ENCODE peak calls at places on chromosomes 5 and 9, in five cellular contexts. B is kidney glomerular epithelial cell, A is neuronal stem cell, S is transverse colon, I is EL. U is an unnamed sample.

GRCh38 chr9:93130861-93131481 is 3.1 kb downstream of the NINJ1 start:
- DNase-seq in A (no peak), B (no peak), I (no peak), S (peak; percentile 44), U (no peak)

GRCh38 chr5:146345578-146346366 is 7.1 kb downstream of the POU4F3 start:
- DNase-seq in I (no peak), A (no peak), S (no peak), B (no peak), U (no peak)

GRCh38 chr5:474826-475661 is 32.1 kb downstream of the EXOC3 start:
- DNase-seq in I (peak; percentile 19), S (no peak), B (no peak), A (no peak), U (no peak)

GRCh38 chr9:35553670-35554543 is 51.2 kb upstream of the TESK1 start:
- DNase-seq in B (peak; percentile 80), A (peak; percentile 65), S (peak; percentile 64), I (peak; percentile 85), U (peak; percentile 87)

GRCh38 chr5:147835386-147835798 is 3.9 kb upstream of the SPINK1 start:
- DNase-seq in A (no peak), S (no peak), I (no peak), B (peak; percentile 75), U (peak; percentile 22)

GRCh38 chr5:171258737-171259405 is 50.2 kb upstream of the TLX3 start:
- DNase-seq in A (no peak), I (no peak), B (no peak), S (no peak), U (no peak)

GRCh38 chr9:130938652-130939404 is at the start of gene FIBCD1:
- DNase-seq in I (peak; percentile 64), A (no peak), B (no peak), S (peak; percentile 66), U (peak; percentile 68)

GRCh38 chr5:54109931-54110330 is 200.4 kb downstream of the ARL15 start:
- DNase-seq in B (no peak), S (no peak), I (no peak), A (no peak), U (no peak)

GRCh38 chr5:109041319-109041718 is 293.6 kb downstream of the FER start:
- DNase-seq in A (no peak), B (no peak), S (no peak), I (no peak), U (no peak)

GRCh38 chr5:88954511-88954910 is 71.5 kb upstream of the MEF2C start:
- DNase-seq in I (no peak), S (no peak), A (no peak), B (no peak), U (no peak)

GRCh38 chr5:94243612-94244011 is 374.8 kb downstream of the KIAA0825 start:
- DNase-seq in I (peak; percentile 64), B (no peak), A (no peak), S (no peak), U (peak; percentile 52)

GRCh38 chr9:101705135-101705661 is 33.2 kb downstream of the GRIN3A start:
- DNase-seq in A (peak; percentile 38), S (peak; percentile 77), I (peak; percentile 16), B (peak; percentile 17), U (peak; percentile 36)

GRCh38 chr9:109317979-109318671 is 2.7 kb downstream of the EPB41L4B start:
- DNase-seq in B (no peak), S (no peak), I (no peak), A (no peak), U (no peak)

GRCh38 chr5:13745508-13745907 is 199.0 kb downstream of the DNAH5 start:
- DNase-seq in B (peak; percentile 87), A (no peak), I (peak; percentile 76), S (no peak), U (peak; percentile 90)